ENCODE peak calls at places on chromosomes 3 and 15, in five cellular contexts. K is HEK293T, B is K562, N is HepG2, A is SK-N-SH. Z is an unnamed sample.

GRCh38 chr3:7385635-7386034 is 524.7 kb downstream of the GRM7 start:
- DNase-seq in K (no peak), B (no peak), N (no peak), A (no peak), Z (no peak)

GRCh38 chr3:115975353-115975752 is 352.0 kb downstream of the GAP43 start:
- DNase-seq in K (no peak), B (no peak), N (peak), A (no peak), Z (no peak)

GRCh38 chr3:95399580-95399979 is 1336.7 kb downstream of the NSUN3 start:
- DNase-seq in K (no peak), B (no peak), N (no peak), A (no peak), Z (no peak)

GRCh38 chr15:20295238-20295811 is 246.3 kb downstream of the GOLGA6L6 start:
- DNase-seq in K (no peak), B (peak), N (no peak), A (no peak), Z (no peak)

GRCh38 chr3:31908391-31909097 is 72.5 kb downstream of the OSBPL10 start:
- DNase-seq in K (no peak), B (no peak), N (peak), A (no peak), Z (no peak)

GRCh38 chr3:46719735-46720271 is 2.1 kb upstream of the PRSS50 start:
- DNase-seq in K (no peak), B (no peak), N (no peak), A (no peak), Z (no peak)

GRCh38 chr3:107855710-107856109 is 235.1 kb downstream of the CD47 start:
- DNase-seq in K (peak), B (no peak), N (peak), A (no peak), Z (no peak)

GRCh38 chr15:57138260-57138895 is 219.9 kb downstream of the TCF12 start:
- DNase-seq in K (peak), B (peak), N (peak), A (peak), Z (no peak)

GRCh38 chr15:92808611-92809063 is 91.5 kb upstream of the CHD2 start:
- DNase-seq in K (peak), B (peak), N (no peak), A (peak), Z (no peak)

GRCh38 chr3:72100626-72101187 is 315.8 kb upstream of the PROK2 start:
- DNase-seq in K (peak), B (peak), N (no peak), A (peak), Z (peak)

GRCh38 chr3:88641033-88641604 is 466.3 kb upstream of the EPHA3 start:
- DNase-seq in K (no peak), B (no peak), N (no peak), A (no peak), Z (no peak)

GRCh38 chr15:27681038-27681437 is 418.1 kb downstream of the OCA2 start:
- DNase-seq in K (no peak), B (no peak), N (peak), A (peak), Z (no peak)

GRCh38 chr3:147038456-147038855 is 367.9 kb downstream of the ZIC4 start:
- DNase-seq in K (no peak), B (no peak), N (no peak), A (no peak), Z (no peak)

GRCh38 chr3:188049890-188050530 is 103.9 kb upstream of the LPP start:
- DNase-seq in K (no peak), B (no peak), N (no peak), A (no peak), Z (no peak)

GRCh38 chr15:68386587-68387287 is 45.2 kb downstream of the ITGA11 start:
- DNase-seq in K (no peak), B (no peak), N (no peak), A (no peak), Z (no peak)

GRCh38 chr3:20400686-20401085 is 214.7 kb upstream of the SGO1 start:
- DNase-seq in K (no peak), B (no peak), N (no peak), A (no peak), Z (no peak)

GRCh38 chr15:39969871-39970270 is 36.0 kb downstream of the EIF2AK4 start:
- DNase-seq in K (no peak), B (no peak), N (no peak), A (no peak), Z (no peak)

GRCh38 chr3:175865724-175866123 is 1006.6 kb downstream of the NAALADL2 start:
- DNase-seq in K (no peak), B (no peak), N (no peak), A (no peak), Z (no peak)

GRCh38 chr15:71802770-71803169 is 7.6 kb upstream of the NR2E3 start:
- DNase-seq in K (no peak), B (peak), N (no peak), A (no peak), Z (no peak)

GRCh38 chr3:14451844-14452533 is 49.6 kb downstream of the SLC6A6 start:
- DNase-seq in K (peak), B (no peak), N (peak), A (no peak), Z (no peak)

GRCh38 chr3:170076715-170077238 is 39.0 kb downstream of the GPR160 start:
- DNase-seq in K (no peak), B (no peak), N (peak), A (no peak), Z (no peak)

GRCh38 chr15:70215951-70216350 is 118.2 kb upstream of the TLE3 start:
- DNase-seq in K (no peak), B (no peak), N (no peak), A (no peak), Z (no peak)

GRCh38 chr3:14238356-14238755 is 59.7 kb downstream of the LSM3 start:
- DNase-seq in K (no peak), B (no peak), N (no peak), A (no peak), Z (no peak)

GRCh38 chr15:42508263-42508690 is 12.8 kb downstream of the SNAP23 start:
- DNase-seq in K (no peak), B (no peak), N (no peak), A (no peak), Z (no peak)

GRCh38 chr15:22895465-22896190 is 57.2 kb downstream of the NIPA2 start:
- DNase-seq in K (no peak), B (peak), N (no peak), A (no peak), Z (peak)

GRCh38 chr3:184694266-184694665 is 17.6 kb downstream of the MAGEF1 start:
- DNase-seq in K (no peak), B (no peak), N (no peak), A (peak), Z (no peak)

GRCh38 chr3:30311781-30312180 is 294.6 kb upstream of the TGFBR2 start:
- DNase-seq in K (no peak), B (no peak), N (no peak), A (no peak), Z (no peak)

GRCh38 chr3:127787071-127787490 is 35.2 kb downstream of the MGLL start:
- DNase-seq in K (no peak), B (no peak), N (no peak), A (peak), Z (no peak)

GRCh38 chr3:12557472-12558105 is 702 bp downstream of the MKRN2 start:
- DNase-seq in K (no peak), B (no peak), N (peak), A (no peak), Z (no peak)

GRCh38 chr15:81784751-81785150 is 261.1 kb downstream of the MEX3B start:
- DNase-seq in K (no peak), B (no peak), N (no peak), A (no peak), Z (no peak)

GRCh38 chr15:89138999-89139612 is 50.9 kb downstream of the ABHD2 start:
- DNase-seq in K (no peak), B (no peak), N (peak), A (no peak), Z (no peak)

GRCh38 chr3:46935168-46935858 is 41.2 kb downstream of the CCDC12 start:
- DNase-seq in K (peak), B (peak), N (peak), A (peak), Z (no peak)

GRCh38 chr15:60932051-60932915 is 296.8 kb downstream of the RORA start:
- DNase-seq in K (no peak), B (no peak), N (no peak), A (no peak), Z (no peak)

DNA sequence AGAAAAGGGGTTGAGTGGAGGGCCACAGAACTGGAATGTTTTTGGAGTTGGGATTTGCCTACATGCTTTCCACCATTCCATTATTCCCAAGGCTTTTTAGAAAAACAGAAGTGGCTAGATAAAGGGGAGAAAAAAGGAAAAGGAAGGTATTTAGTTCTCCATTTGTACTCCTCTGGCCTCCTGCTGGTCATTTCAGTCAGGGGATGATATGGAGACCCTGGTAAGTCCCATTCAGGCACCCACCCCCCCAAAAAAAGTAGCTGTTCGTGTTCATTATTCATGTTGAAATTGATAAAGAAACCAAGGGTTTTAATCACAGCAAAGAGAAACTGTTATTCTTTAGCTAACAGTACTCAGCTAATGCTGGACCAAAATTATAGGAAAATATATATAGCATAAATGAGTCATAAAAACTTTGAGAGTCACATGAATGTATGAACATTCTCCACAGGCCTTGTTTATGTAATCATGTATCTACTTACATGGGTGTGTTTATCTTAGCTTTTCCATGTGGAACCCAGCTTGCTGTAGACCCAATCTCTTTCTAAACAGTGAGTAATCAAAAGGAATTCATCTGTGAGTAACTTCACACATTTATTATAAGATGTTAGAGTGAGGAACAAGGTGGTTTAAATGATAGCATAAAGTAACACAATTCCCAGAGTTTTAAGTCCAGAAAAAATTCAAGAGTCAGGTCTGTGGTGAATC is 167.2 kb downstream of the KCNMB2 start:
- DNase-seq in K (no peak), B (peak), N (no peak), A (no peak), Z (no peak)
- TF ChIP-seq FOXM1 in K (no peak), B (no peak), N (no peak), A (no peak), Z (no peak)

GRCh38 chr3:1092771-1093170 is at the start of gene CNTN6:
- DNase-seq in K (no peak), B (no peak), N (no peak), A (peak), Z (no peak)
- TF ChIP-seq FOXM1 in K (no peak), B (no peak), N (no peak), A (no peak), Z (no peak)

GRCh38 chr3:45682311-45682710 is 6.9 kb upstream of the SACM1L start:
- DNase-seq in K (no peak), B (no peak), N (no peak), A (peak), Z (no peak)

GRCh38 chr3:45677841-45678240 is 11.4 kb upstream of the SACM1L start:
- DNase-seq in K (no peak), B (no peak), N (no peak), A (no peak), Z (no peak)

GRCh38 chr3:45677045-45677436 is 12.2 kb upstream of the SACM1L start:
- DNase-seq in K (no peak), B (no peak), N (peak), A (no peak), Z (no peak)

GRCh38 chr3:45681846-45682245 is 7.3 kb upstream of the SACM1L start:
- DNase-seq in K (no peak), B (no peak), N (no peak), A (no peak), Z (no peak)

GRCh38 chr3:45679805-45680204 is 9.4 kb upstream of the SACM1L start:
- DNase-seq in K (no peak), B (no peak), N (no peak), A (no peak), Z (no peak)
- TF ChIP-seq FOXM1 in K (no peak), B (no peak), N (no peak), A (no peak), Z (no peak)

GRCh38 chr15:77506311-77507150 is 85.8 kb downstream of the HMG20A start:
- DNase-seq in K (no peak), B (peak), N (no peak), A (no peak), Z (no peak)
- TF ChIP-seq FOXM1 in K (no peak), B (no peak), N (no peak), A (no peak), Z (no peak)

GRCh38 chr3:111768571-111769100 is 90.4 kb upstream of the PHLDB2 start:
- DNase-seq in K (no peak), B (no peak), N (peak), A (no peak), Z (no peak)
- TF ChIP-seq FOXM1 in K (no peak), B (no peak), N (no peak), A (no peak), Z (no peak)

GRCh38 chr15:37125143-37125542 is 24.8 kb upstream of the MEIS2 start:
- DNase-seq in K (no peak), B (no peak), N (no peak), A (no peak), Z (no peak)
- TF ChIP-seq FOXM1 in K (no peak), B (no peak), N (no peak), A (peak), Z (no peak)

DNA sequence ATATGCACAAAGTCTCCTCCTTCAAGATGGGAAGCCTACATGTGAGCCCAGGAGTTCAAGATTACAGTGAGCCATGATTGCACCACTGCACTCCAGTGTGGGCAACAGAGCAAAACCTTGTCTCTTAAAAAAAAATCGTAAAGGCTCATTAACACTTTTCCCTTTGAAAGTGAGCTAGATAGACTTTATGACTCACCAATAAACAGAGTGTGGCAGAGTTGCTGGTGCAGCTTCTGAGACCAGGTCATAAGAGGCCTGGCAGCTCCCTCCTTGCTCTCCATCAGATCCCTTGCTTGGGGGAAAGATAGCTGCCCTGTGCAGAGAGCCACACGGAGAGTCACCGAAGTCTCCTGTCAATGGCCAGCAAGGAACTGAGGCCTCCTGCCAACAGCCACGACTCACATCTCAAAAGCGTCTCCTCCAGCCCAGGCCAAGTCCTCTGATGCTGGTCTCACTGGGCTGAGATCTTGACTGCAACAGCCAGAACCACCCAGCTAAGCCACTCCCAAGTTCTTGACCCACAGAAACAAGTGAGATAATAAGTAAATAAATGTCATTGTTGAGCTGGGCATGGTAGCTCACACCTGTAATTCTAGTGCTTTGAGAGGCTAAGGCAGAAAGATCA is 8.7 kb upstream of the GP9 start:
- DNase-seq in K (no peak), B (no peak), N (no peak), A (no peak), Z (no peak)
- TF ChIP-seq FOXM1 in K (no peak), B (no peak), N (no peak), A (no peak), Z (no peak)

GRCh38 chr3:112593258-112593657 is 31.4 kb downstream of the SLC35A5 start:
- DNase-seq in K (no peak), B (no peak), N (no peak), A (peak), Z (no peak)
- TF ChIP-seq FOXM1 in K (no peak), B (no peak), N (no peak), A (no peak), Z (no peak)

Z was measured in GM12878.